ENCODE peak calls at places on chromosomes 3 and 15, in eight cellular contexts. One of them, this sample, is unnamed.

GRCh38 chr15:63843901-63844317 is 10.2 kb upstream of the HERC1 start:
- DNase-seq in AG04450: no peak
- DNase-seq in kidney: no peak
- DNase-seq in naive thymus-derived CD4-positive, alpha-beta T cell: no peak
- DNase-seq in cardiac muscle cell: peak
- DNase-seq in kidney epithelial cell: no peak
- DNase-seq in GM23338: peak
- DNase-seq in brain microvascular endothelial cell: peak
- DNase-seq in this sample: no peak

GRCh38 chr3:133812872-133813271 is 7.3 kb downstream of the SRPRB start:
- DNase-seq in kidney epithelial cell: no peak
- DNase-seq in brain microvascular endothelial cell: no peak
- DNase-seq in naive thymus-derived CD4-positive, alpha-beta T cell: no peak
- DNase-seq in cardiac muscle cell: peak
- DNase-seq in GM23338: no peak
- DNase-seq in AG04450: no peak
- DNase-seq in kidney: no peak
- DNase-seq in this sample: no peak

GRCh38 chr15:54636147-54636546 is 560.6 kb downstream of the RSL24D1 start:
- DNase-seq in AG04450: no peak
- DNase-seq in brain microvascular endothelial cell: no peak
- DNase-seq in kidney: no peak
- DNase-seq in naive thymus-derived CD4-positive, alpha-beta T cell: no peak
- DNase-seq in GM23338: no peak
- DNase-seq in cardiac muscle cell: no peak
- DNase-seq in kidney epithelial cell: no peak
- DNase-seq in this sample: no peak

GRCh38 chr3:4977001-4977888 is 2.0 kb upstream of the BHLHE40 start:
- DNase-seq in naive thymus-derived CD4-positive, alpha-beta T cell: peak
- DNase-seq in kidney: peak
- DNase-seq in AG04450: no peak
- DNase-seq in kidney epithelial cell: no peak
- DNase-seq in cardiac muscle cell: peak
- DNase-seq in GM23338: peak
- DNase-seq in brain microvascular endothelial cell: peak
- DNase-seq in this sample: peak

GRCh38 chr3:12139111-12139511 is 19.6 kb downstream of the TIMP4 start:
- DNase-seq in cardiac muscle cell: peak
- DNase-seq in naive thymus-derived CD4-positive, alpha-beta T cell: no peak
- DNase-seq in kidney: no peak
- DNase-seq in brain microvascular endothelial cell: peak
- DNase-seq in AG04450: peak
- DNase-seq in GM23338: peak
- DNase-seq in kidney epithelial cell: no peak
- DNase-seq in this sample: no peak

GRCh38 chr15:85597155-85597815 is 197.4 kb downstream of the KLHL25 start:
- DNase-seq in kidney epithelial cell: no peak
- DNase-seq in naive thymus-derived CD4-positive, alpha-beta T cell: peak
- DNase-seq in cardiac muscle cell: no peak
- DNase-seq in AG04450: no peak
- DNase-seq in brain microvascular endothelial cell: no peak
- DNase-seq in kidney: no peak
- DNase-seq in GM23338: no peak
- DNase-seq in this sample: no peak

GRCh38 chr15:42038401-42038800 is 17.6 kb upstream of the PLA2G4E start:
- DNase-seq in cardiac muscle cell: no peak
- DNase-seq in kidney: no peak
- DNase-seq in GM23338: no peak
- DNase-seq in kidney epithelial cell: no peak
- DNase-seq in naive thymus-derived CD4-positive, alpha-beta T cell: no peak
- DNase-seq in brain microvascular endothelial cell: no peak
- DNase-seq in AG04450: no peak
- DNase-seq in this sample: no peak

GRCh38 chr3:29773481-29773880 is 492.6 kb downstream of the RBMS3 start:
- DNase-seq in cardiac muscle cell: no peak
- DNase-seq in brain microvascular endothelial cell: no peak
- DNase-seq in kidney epithelial cell: no peak
- DNase-seq in GM23338: no peak
- DNase-seq in AG04450: no peak
- DNase-seq in naive thymus-derived CD4-positive, alpha-beta T cell: no peak
- DNase-seq in kidney: no peak
- DNase-seq in this sample: no peak

GRCh38 chr3:35965908-35966307 is 326.6 kb downstream of the ARPP21 start:
- DNase-seq in AG04450: peak
- DNase-seq in kidney: no peak
- DNase-seq in cardiac muscle cell: peak
- DNase-seq in naive thymus-derived CD4-positive, alpha-beta T cell: peak
- DNase-seq in GM23338: peak
- DNase-seq in kidney epithelial cell: no peak
- DNase-seq in brain microvascular endothelial cell: peak
- DNase-seq in this sample: no peak

DNA sequence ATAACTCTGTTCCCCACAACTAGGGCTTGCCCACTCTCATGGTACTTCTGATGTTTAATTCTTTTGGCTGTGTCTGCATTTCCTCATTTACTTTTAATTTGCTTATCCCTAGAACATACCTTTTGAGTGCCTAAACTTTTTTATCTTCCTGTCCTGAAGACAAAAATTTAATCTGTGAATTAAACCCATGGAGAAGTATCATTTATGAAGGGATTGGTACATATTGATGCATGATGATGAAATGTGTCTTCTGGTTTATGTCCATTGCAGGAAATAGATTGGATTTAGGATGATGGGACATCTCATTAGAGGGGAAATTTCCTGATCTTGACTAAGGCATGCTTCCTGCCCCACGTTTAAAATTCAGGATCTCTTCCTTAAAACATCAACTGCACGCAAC is 109.5 kb downstream of the PGPEP1L start:
- DNase-seq in kidney epithelial cell: no peak
- DNase-seq in kidney: no peak
- DNase-seq in naive thymus-derived CD4-positive, alpha-beta T cell: no peak
- DNase-seq in GM23338: no peak
- DNase-seq in cardiac muscle cell: no peak
- DNase-seq in AG04450: no peak
- DNase-seq in brain microvascular endothelial cell: no peak
- DNase-seq in this sample: no peak
- H3K4me3 ChIP-seq in kidney epithelial cell: no peak
- H3K4me3 ChIP-seq in kidney: no peak
- H3K4me3 ChIP-seq in naive thymus-derived CD4-positive, alpha-beta T cell: no peak
- H3K4me3 ChIP-seq in GM23338: no peak
- H3K4me3 ChIP-seq in cardiac muscle cell: no peak
- H3K4me3 ChIP-seq in AG04450: no peak
- H3K4me3 ChIP-seq in brain microvascular endothelial cell: no peak
- H3K4me3 ChIP-seq in this sample: no peak

GRCh38 chr15:68279218-68279533 is 1.6 kb downstream of the FEM1B start:
- DNase-seq in kidney: no peak
- DNase-seq in cardiac muscle cell: no peak
- DNase-seq in brain microvascular endothelial cell: no peak
- DNase-seq in AG04450: no peak
- DNase-seq in GM23338: no peak
- DNase-seq in naive thymus-derived CD4-positive, alpha-beta T cell: no peak
- DNase-seq in kidney epithelial cell: no peak
- DNase-seq in this sample: no peak

GRCh38 chr15:68278345-68279217 is 1.0 kb downstream of the FEM1B start:
- DNase-seq in kidney epithelial cell: no peak
- DNase-seq in AG04450: no peak
- DNase-seq in kidney: no peak
- DNase-seq in naive thymus-derived CD4-positive, alpha-beta T cell: no peak
- DNase-seq in brain microvascular endothelial cell: peak
- DNase-seq in cardiac muscle cell: peak
- DNase-seq in GM23338: no peak
- DNase-seq in this sample: peak

GRCh38 chr15:68277605-68278344 is at the start of gene FEM1B:
- DNase-seq in kidney epithelial cell: peak
- DNase-seq in GM23338: peak
- DNase-seq in brain microvascular endothelial cell: peak
- DNase-seq in naive thymus-derived CD4-positive, alpha-beta T cell: peak
- DNase-seq in AG04450: peak
- DNase-seq in cardiac muscle cell: peak
- DNase-seq in kidney: peak
- DNase-seq in this sample: peak

GRCh38 chr15:68281008-68281407 is 3.5 kb downstream of the FEM1B start:
- DNase-seq in kidney: no peak
- DNase-seq in naive thymus-derived CD4-positive, alpha-beta T cell: no peak
- DNase-seq in kidney epithelial cell: no peak
- DNase-seq in AG04450: no peak
- DNase-seq in cardiac muscle cell: no peak
- DNase-seq in brain microvascular endothelial cell: no peak
- DNase-seq in GM23338: no peak
- DNase-seq in this sample: no peak

GRCh38 chr15:68279779-68280745 is 2.5 kb downstream of the FEM1B start:
- DNase-seq in GM23338: peak
- DNase-seq in AG04450: no peak
- DNase-seq in kidney: no peak
- DNase-seq in naive thymus-derived CD4-positive, alpha-beta T cell: no peak
- DNase-seq in kidney epithelial cell: no peak
- DNase-seq in cardiac muscle cell: no peak
- DNase-seq in brain microvascular endothelial cell: no peak
- DNase-seq in this sample: no peak
- H3K4me3 ChIP-seq in GM23338: peak
- H3K4me3 ChIP-seq in AG04450: peak
- H3K4me3 ChIP-seq in kidney: peak
- H3K4me3 ChIP-seq in naive thymus-derived CD4-positive, alpha-beta T cell: peak
- H3K4me3 ChIP-seq in kidney epithelial cell: peak
- H3K4me3 ChIP-seq in cardiac muscle cell: peak
- H3K4me3 ChIP-seq in brain microvascular endothelial cell: peak
- H3K4me3 ChIP-seq in this sample: peak

GRCh38 chr3:31945738-31946052 is 35.4 kb downstream of the OSBPL10 start:
- DNase-seq in brain microvascular endothelial cell: no peak
- DNase-seq in cardiac muscle cell: no peak
- DNase-seq in kidney: no peak
- DNase-seq in naive thymus-derived CD4-positive, alpha-beta T cell: no peak
- DNase-seq in GM23338: no peak
- DNase-seq in AG04450: no peak
- DNase-seq in kidney epithelial cell: no peak
- DNase-seq in this sample: no peak

GRCh38 chr3:31941230-31941632 is 39.8 kb downstream of the OSBPL10 start:
- DNase-seq in AG04450: no peak
- DNase-seq in naive thymus-derived CD4-positive, alpha-beta T cell: no peak
- DNase-seq in cardiac muscle cell: peak
- DNase-seq in GM23338: no peak
- DNase-seq in kidney: no peak
- DNase-seq in brain microvascular endothelial cell: no peak
- DNase-seq in kidney epithelial cell: no peak
- DNase-seq in this sample: no peak

GRCh38 chr3:31946484-31947081 is 34.5 kb downstream of the OSBPL10 start:
- DNase-seq in GM23338: peak
- DNase-seq in brain microvascular endothelial cell: no peak
- DNase-seq in cardiac muscle cell: no peak
- DNase-seq in kidney: no peak
- DNase-seq in naive thymus-derived CD4-positive, alpha-beta T cell: no peak
- DNase-seq in AG04450: no peak
- DNase-seq in kidney epithelial cell: no peak
- DNase-seq in this sample: no peak

GRCh38 chr3:31943041-31943440 is 38.0 kb downstream of the OSBPL10 start:
- DNase-seq in AG04450: no peak
- DNase-seq in kidney: no peak
- DNase-seq in naive thymus-derived CD4-positive, alpha-beta T cell: no peak
- DNase-seq in GM23338: no peak
- DNase-seq in kidney epithelial cell: no peak
- DNase-seq in cardiac muscle cell: no peak
- DNase-seq in brain microvascular endothelial cell: no peak
- DNase-seq in this sample: no peak

DNA sequence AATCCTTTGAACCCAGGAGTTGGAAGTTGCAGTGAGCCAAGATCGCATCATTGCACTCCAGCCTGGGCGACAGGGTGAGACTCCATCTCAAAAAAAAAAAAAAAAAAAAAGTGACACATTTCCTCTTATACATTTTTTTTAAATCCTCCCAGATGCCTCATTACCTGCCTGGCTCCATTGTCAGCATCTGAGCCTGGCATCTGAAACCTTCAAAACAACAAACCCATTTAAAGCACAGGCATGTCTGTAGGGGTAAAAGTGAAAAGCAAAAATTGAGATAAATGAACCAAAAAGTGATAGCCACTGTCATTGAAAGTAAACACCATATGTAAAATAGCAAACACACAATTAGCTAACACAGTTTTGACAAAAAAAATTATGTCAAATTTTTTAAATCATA is 38.6 kb downstream of the OSBPL10 start:
- DNase-seq in AG04450: no peak
- DNase-seq in brain microvascular endothelial cell: no peak
- DNase-seq in kidney epithelial cell: no peak
- DNase-seq in cardiac muscle cell: no peak
- DNase-seq in kidney: no peak
- DNase-seq in GM23338: no peak
- DNase-seq in naive thymus-derived CD4-positive, alpha-beta T cell: no peak
- DNase-seq in this sample: no peak
- H3K4me3 ChIP-seq in AG04450: no peak
- H3K4me3 ChIP-seq in brain microvascular endothelial cell: no peak
- H3K4me3 ChIP-seq in kidney epithelial cell: no peak
- H3K4me3 ChIP-seq in cardiac muscle cell: no peak
- H3K4me3 ChIP-seq in kidney: no peak
- H3K4me3 ChIP-seq in GM23338: no peak
- H3K4me3 ChIP-seq in naive thymus-derived CD4-positive, alpha-beta T cell: no peak
- H3K4me3 ChIP-seq in this sample: no peak

GRCh38 chr15:32033186-32033890 is 3.0 kb downstream of the CHRNA7 start:
- DNase-seq in AG04450: no peak
- DNase-seq in cardiac muscle cell: no peak
- DNase-seq in naive thymus-derived CD4-positive, alpha-beta T cell: no peak
- DNase-seq in kidney epithelial cell: no peak
- DNase-seq in kidney: no peak
- DNase-seq in GM23338: no peak
- DNase-seq in brain microvascular endothelial cell: no peak
- DNase-seq in this sample: no peak

GRCh38 chr15:32029409-32029861 is 880 bp upstream of the CHRNA7 start:
- DNase-seq in cardiac muscle cell: peak
- DNase-seq in AG04450: no peak
- DNase-seq in brain microvascular endothelial cell: no peak
- DNase-seq in naive thymus-derived CD4-positive, alpha-beta T cell: no peak
- DNase-seq in kidney: no peak
- DNase-seq in GM23338: peak
- DNase-seq in kidney epithelial cell: no peak
- DNase-seq in this sample: no peak

GRCh38 chr15:32028921-32029320 is 1.4 kb upstream of the CHRNA7 start:
- DNase-seq in GM23338: peak
- DNase-seq in cardiac muscle cell: no peak
- DNase-seq in brain microvascular endothelial cell: no peak
- DNase-seq in kidney epithelial cell: no peak
- DNase-seq in naive thymus-derived CD4-positive, alpha-beta T cell: no peak
- DNase-seq in kidney: no peak
- DNase-seq in AG04450: no peak
- DNase-seq in this sample: no peak

GRCh38 chr15:32029862-32030781 is at the start of gene CHRNA7:
- DNase-seq in brain microvascular endothelial cell: peak
- DNase-seq in naive thymus-derived CD4-positive, alpha-beta T cell: no peak
- DNase-seq in AG04450: no peak
- DNase-seq in kidney: peak
- DNase-seq in cardiac muscle cell: peak
- DNase-seq in GM23338: peak
- DNase-seq in kidney epithelial cell: no peak
- DNase-seq in this sample: no peak

DNA sequence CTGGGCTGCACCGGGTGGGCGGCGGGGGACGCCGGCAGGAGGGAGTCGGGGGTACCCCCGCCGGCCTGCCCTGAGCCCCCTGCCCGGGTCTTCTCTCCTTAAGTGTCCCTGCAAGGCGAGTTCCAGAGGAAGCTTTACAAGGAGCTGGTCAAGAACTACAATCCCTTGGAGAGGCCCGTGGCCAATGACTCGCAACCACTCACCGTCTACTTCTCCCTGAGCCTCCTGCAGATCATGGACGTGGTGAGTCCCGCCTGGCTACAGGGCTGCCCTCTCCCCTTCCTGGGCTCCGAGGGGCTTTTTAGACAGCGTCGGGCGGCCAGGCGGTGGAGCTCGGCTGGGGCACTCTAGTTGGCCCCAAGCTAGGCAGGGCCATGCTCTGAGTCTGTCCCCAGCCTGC is 480 bp downstream of the CHRNA7 start:
- DNase-seq in brain microvascular endothelial cell: no peak
- DNase-seq in GM23338: peak
- DNase-seq in cardiac muscle cell: peak
- DNase-seq in naive thymus-derived CD4-positive, alpha-beta T cell: no peak
- DNase-seq in AG04450: no peak
- DNase-seq in kidney: no peak
- DNase-seq in kidney epithelial cell: no peak
- DNase-seq in this sample: no peak
- H3K4me3 ChIP-seq in brain microvascular endothelial cell: peak
- H3K4me3 ChIP-seq in GM23338: peak
- H3K4me3 ChIP-seq in cardiac muscle cell: peak
- H3K4me3 ChIP-seq in naive thymus-derived CD4-positive, alpha-beta T cell: no peak
- H3K4me3 ChIP-seq in AG04450: peak
- H3K4me3 ChIP-seq in kidney: peak
- H3K4me3 ChIP-seq in kidney epithelial cell: peak
- H3K4me3 ChIP-seq in this sample: no peak